ENCODE peak calls at places on chromosomes 4 and X, in seven cellular contexts. F is HepG2, V is IMR-90, B is H1, L is HCT116, P is GM12878, C is K562. I is an unnamed sample.

GRCh38 chr4:40299704-40300336 is 35.3 kb upstream of the CHRNA9 start:
- DNase-seq in F (no peak), V (no peak), B (no peak), L (no peak), P (no peak), C (no peak), I (no peak)

GRCh38 chr4:125283702-125284279 is 31.0 kb upstream of the FAT4 start:
- DNase-seq in V (peak; percentile 51), B (no peak), P (no peak), F (peak; percentile 4), C (peak; percentile 16), L (peak; percentile 18), I (no peak)

GRCh38 chrX:68511255-68511654 is 12.4 kb downstream of the YIPF6 start:
- DNase-seq in B (no peak), V (peak; percentile 48), F (peak; percentile 30), L (no peak), P (no peak), C (peak; percentile 29), I (peak; percentile 7)

GRCh38 chrX:133297284-133297683 is 79.1 kb upstream of the TFDP3 start:
- DNase-seq in F (no peak), C (no peak), L (no peak), V (peak; percentile 75), P (no peak), B (no peak), I (no peak)

GRCh38 chr4:94507708-94508107 is 56.0 kb downstream of the PDLIM5 start:
- DNase-seq in L (peak; percentile 82), V (peak; percentile 93), B (no peak), P (no peak), F (peak; percentile 23), C (peak; percentile 27), I (peak; percentile 81)

GRCh38 chr4:99657801-99658200 is at the start of gene C4orf54:
- DNase-seq in C (no peak), F (no peak), L (no peak), P (no peak), B (no peak), V (no peak), I (no peak)

GRCh38 chr4:172725581-172725980 is 443.0 kb upstream of the GALNT7 start:
- DNase-seq in P (no peak), L (no peak), B (no peak), V (peak; percentile 25), C (no peak), F (peak; percentile 1), I (peak; percentile 74)

GRCh38 chrX:45070116-45071007 is 130.3 kb downstream of the DIPK2B start:
- DNase-seq in V (peak; percentile 67), C (peak; percentile 16), L (peak; percentile 24), P (peak; percentile 45), F (peak; percentile 12), B (no peak), I (peak; percentile 4)

GRCh38 chr4:87896020-87896621 is 63.4 kb downstream of the MEPE start:
- DNase-seq in V (peak; percentile 3), P (no peak), C (no peak), B (peak; percentile 57), L (peak; percentile 87), F (peak; percentile 52), I (peak; percentile 36)

GRCh38 chrX:138711399-138712347 is at the start of gene FGF13:
- DNase-seq in P (no peak), V (no peak), L (no peak), B (peak; percentile 21), C (no peak), F (peak; percentile 0), I (peak; percentile 24)

GRCh38 chr4:52244103-52244772 is 193.1 kb downstream of the SPATA18 start:
- DNase-seq in L (no peak), V (no peak), F (no peak), C (no peak), B (no peak), P (no peak), I (no peak)

GRCh38 chrX:128057421-128057820 is 5.2 kb upstream of the ACTRT1 start:
- DNase-seq in B (no peak), P (no peak), V (no peak), L (no peak), C (no peak), F (no peak), I (no peak)

GRCh38 chr4:172760512-172760911 is 408.1 kb upstream of the GALNT7 start:
- DNase-seq in L (no peak), P (no peak), C (no peak), V (no peak), F (no peak), B (no peak), I (no peak)

GRCh38 chr4:107094332-107094731 is 58.2 kb upstream of the DKK2 start:
- DNase-seq in B (no peak), P (no peak), F (peak; percentile 1), C (no peak), L (peak; percentile 32), V (peak; percentile 20), I (no peak)

GRCh38 chrX:30144221-30144620 is 71.1 kb upstream of the MAGEB2 start:
- DNase-seq in L (no peak), P (no peak), V (no peak), C (no peak), F (no peak), B (no peak), I (no peak)

GRCh38 chrX:131762802-131763234 is 218.9 kb downstream of the OR13H1 start:
- DNase-seq in L (no peak), F (no peak), P (peak; percentile 80), V (peak; percentile 77), B (no peak), C (peak; percentile 6), I (peak; percentile 87)

GRCh38 chrX:151009582-151009981 is 26.4 kb downstream of the HMGB3 start:
- DNase-seq in F (peak; percentile 2), L (no peak), P (no peak), B (no peak), V (no peak), C (no peak), I (no peak)

GRCh38 chrX:19334945-19335626 is 8.6 kb upstream of the PDHA1 start:
- DNase-seq in P (peak; percentile 15), L (peak; percentile 40), B (no peak), C (peak; percentile 27), V (peak; percentile 19), F (peak; percentile 75), I (peak; percentile 89)

GRCh38 chrX:73647212-73647611 is 84.2 kb downstream of the CHIC1 start:
- DNase-seq in B (no peak), F (no peak), V (no peak), P (no peak), C (no peak), L (no peak), I (no peak)

GRCh38 chrX:15128838-15129237 is 141.0 kb downstream of the ASB9 start:
- DNase-seq in B (no peak), P (no peak), F (no peak), L (no peak), V (no peak), C (no peak), I (no peak)

GRCh38 chr4:66766557-66766956 is 778.7 kb downstream of the CENPC start:
- DNase-seq in L (no peak), P (no peak), V (no peak), C (no peak), B (no peak), F (no peak), I (no peak)
- TF ChIP-seq CEBPB in L (no peak), P (no peak), V (no peak), C (no peak), B (no peak), F (no peak), I (no peak)

DNA sequence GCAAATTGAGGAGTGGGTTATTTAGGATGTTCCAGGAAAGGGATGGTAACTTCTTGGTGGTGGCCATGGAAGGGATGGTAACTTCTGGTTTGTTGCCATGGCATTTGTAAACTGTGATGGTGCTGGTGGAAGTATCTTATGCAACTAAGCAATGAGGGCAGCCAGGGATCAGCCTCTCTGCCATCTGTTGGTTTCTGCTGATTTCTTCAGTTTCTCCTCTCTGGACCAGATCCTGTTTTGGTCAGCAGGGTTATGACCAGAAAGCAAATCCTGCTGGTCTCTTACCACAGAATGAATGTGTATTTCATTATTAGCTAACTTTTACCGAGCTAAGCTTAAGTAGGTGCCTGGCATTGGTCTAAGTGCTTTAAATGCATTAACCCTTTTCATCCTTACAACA is 69.3 kb upstream of the FAT1 start:
- DNase-seq in F (no peak), B (no peak), C (no peak), V (peak; percentile 68), P (no peak), L (no peak), I (no peak)
- TF ChIP-seq CEBPB in F (no peak), B (no peak), C (no peak), V (peak; percentile 57), P (no peak), L (no peak), I (no peak)

DNA sequence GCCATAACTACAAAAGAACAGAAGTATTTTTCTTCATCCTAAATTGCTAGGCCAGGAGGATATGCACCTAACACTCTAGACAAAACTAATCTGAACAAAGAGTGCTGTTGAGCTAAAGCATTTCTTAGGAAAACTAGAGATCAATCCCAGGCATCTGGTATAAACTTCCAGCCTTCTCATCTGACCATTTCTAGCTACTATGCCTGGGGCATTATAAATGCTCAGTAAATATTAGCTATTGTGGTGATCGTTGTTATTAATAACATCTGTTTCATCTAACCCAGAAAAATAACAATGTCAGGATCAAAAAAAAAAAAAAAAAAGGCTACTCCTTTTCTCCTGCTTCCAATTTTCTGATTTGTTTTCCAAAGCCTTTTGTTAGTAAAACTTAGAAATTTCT is 7.7 kb upstream of the SLC10A6 start:
- DNase-seq in C (no peak), F (no peak), P (no peak), V (no peak), B (no peak), L (no peak), I (no peak)
- TF ChIP-seq CEBPB in C (no peak), F (no peak), P (no peak), V (no peak), B (no peak), L (no peak), I (no peak)

GRCh38 chr4:128141866-128142265 is 80.8 kb downstream of the LARP1B start:
- DNase-seq in B (no peak), P (no peak), F (no peak), L (no peak), C (no peak), V (no peak), I (no peak)
- TF ChIP-seq CEBPB in B (no peak), P (no peak), F (no peak), L (no peak), C (no peak), V (no peak), I (no peak)

DNA sequence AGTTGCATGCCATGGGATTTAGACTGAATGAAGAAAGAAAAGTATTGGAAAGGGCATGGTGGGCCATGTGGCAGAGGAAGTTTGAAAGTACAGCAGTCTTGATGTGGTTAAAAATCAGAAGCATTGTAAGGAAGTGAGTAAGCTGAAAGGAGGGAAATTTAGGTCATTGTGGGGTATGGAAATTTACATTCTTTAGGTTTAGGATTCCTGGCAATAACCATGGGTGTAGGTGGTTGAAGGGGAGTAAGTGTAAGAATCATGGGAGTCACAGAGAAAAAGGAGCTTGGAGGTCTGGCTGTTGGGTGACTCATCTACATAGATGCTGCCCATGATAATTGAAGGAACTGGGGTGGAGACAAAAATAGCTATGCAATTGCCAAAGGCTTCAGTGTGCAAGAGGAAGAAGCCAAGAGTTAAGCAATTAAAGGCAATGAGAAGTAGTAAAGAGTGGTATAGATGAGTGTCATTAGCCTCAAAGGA is 243.8 kb upstream of the LDB2 start:
- DNase-seq in P (no peak), C (no peak), L (no peak), B (no peak), F (no peak), V (peak; percentile 98), I (no peak)
- TF ChIP-seq CEBPB in P (no peak), C (no peak), L (no peak), B (no peak), F (no peak), V (peak; percentile 93), I (no peak)